ENCODE peak calls at places on chromosomes 16 and 17, in four cellular contexts. S is stimulated activated CD4-positive, alpha-beta T cell treated with anti-CD3 and anti-CD28 coated beads, TNF-alpha, amount 100 ng/mL, for 24 hours; W is activated T-cell treated with anti-CD3 and anti-CD28 coated beads, Interleukin-2, amount 50 U/mL, for 72 hours; F is neuronal stem cell. M is an unnamed sample.

GRCh38 chr17:78828470-78829185 is 12.0 kb downstream of the USP36 start:
- DNase-seq in F (no peak), W (no peak), S (no peak), M (no peak)

GRCh38 chr16:59634951-59635350 is 900.8 kb upstream of the GOT2 start:
- DNase-seq in F (no peak), S (no peak), W (no peak), M (no peak)

GRCh38 chr17:57667461-57667923 is 77.6 kb downstream of the CCDC182 start:
- DNase-seq in F (no peak), W (no peak), S (no peak), M (no peak)

GRCh38 chr17:77286641-77287431 is 146.1 kb downstream of the SEC14L1 start:
- DNase-seq in F (no peak), S (no peak), W (no peak), M (no peak)

GRCh38 chr16:66293207-66293735 is 73.2 kb upstream of the CDH5 start:
- DNase-seq in S (no peak), F (no peak), W (no peak), M (no peak)

GRCh38 chr17:76397687-76398522 is 13.5 kb downstream of the SPHK1 start:
- DNase-seq in F (peak), W (peak), S (peak), M (peak)

GRCh38 chr16:5309946-5310611 is 212.5 kb upstream of the EEF2KMT start:
- DNase-seq in W (no peak), S (no peak), F (no peak), M (no peak)

GRCh38 chr16:78098544-78099371 is 696 bp upstream of the WWOX start:
- DNase-seq in S (no peak), F (no peak), W (peak), M (no peak)

GRCh38 chr16:88914750-88915368 is 48.4 kb upstream of the PABPN1L start:
- DNase-seq in F (no peak), W (no peak), S (no peak), M (no peak)

GRCh38 chr17:75975757-75976174 is 3.2 kb downstream of the ACOX1 start:
- DNase-seq in W (no peak), S (no peak), F (no peak), M (no peak)

GRCh38 chr17:2191785-2192184 is 111.8 kb downstream of the SMG6 start:
- DNase-seq in F (no peak), S (no peak), W (no peak), M (no peak)

GRCh38 chr16:14061732-14062259 is 9.3 kb upstream of the MRTFB start:
- DNase-seq in F (no peak), W (no peak), S (no peak), M (no peak)

GRCh38 chr16:84730406-84731106 is 30.8 kb downstream of the USP10 start:
- DNase-seq in F (no peak), W (no peak), S (no peak), M (peak)

GRCh38 chr17:2688351-2689342 is 22.9 kb downstream of the CLUH start:
- DNase-seq in F (no peak), W (no peak), S (no peak), M (peak)

GRCh38 chr17:29581583-29582253 is 7.7 kb downstream of the GIT1 start:
- DNase-seq in S (no peak), W (no peak), F (no peak), M (no peak)

GRCh38 chr16:70586731-70587130 is 59.6 kb upstream of the IL34 start:
- DNase-seq in F (no peak), W (no peak), S (no peak), M (no peak)

GRCh38 chr17:77563439-77564102 is 394.9 kb upstream of the TNRC6C start:
- DNase-seq in W (no peak), F (no peak), S (no peak), M (no peak)

GRCh38 chr16:14249291-14250032 is 178.3 kb downstream of the MRTFB start:
- DNase-seq in W (peak), F (peak), S (peak), M (peak)